ENCODE peak calls at places on chromosomes 2 and 18, in ten cellular contexts. C is HFF-Myc, Q is endodermal cell, H is astrocyte of the spinal cord, P is lower leg skin, G is AG09309, V is heart left ventricle, R is cardiac muscle cell, S is hepatocyte, L is GM06990. O is an unnamed sample.

GRCh38 chr2:185372188-185372587 is 366.4 kb upstream of the FSIP2 start:
- DNase-seq in C (no peak), Q (no peak), H (no peak), P (no peak), G (no peak), V (no peak), R (no peak), S (peak), L (no peak), O (peak)

GRCh38 chr2:229725716-229726346 is 11.5 kb upstream of the DNER start:
- DNase-seq in C (peak), Q (no peak), H (peak), P (no peak), G (peak), V (no peak), R (no peak), S (peak), L (no peak), O (peak)

GRCh38 chr2:38863061-38863695 is 12.6 kb downstream of the DHX57 start:
- DNase-seq in C (no peak), Q (no peak), H (no peak), P (no peak), G (no peak), V (no peak), R (no peak), S (no peak), L (no peak), O (no peak)

GRCh38 chr2:184372484-184372883 is 225.8 kb upstream of the ZNF804A start:
- DNase-seq in C (no peak), Q (no peak), H (no peak), P (no peak), G (no peak), V (no peak), R (no peak), S (no peak), L (no peak), O (no peak)

GRCh38 chr18:23827681-23828080 is 138.4 kb downstream of the LAMA3 start:
- DNase-seq in C (no peak), Q (no peak), H (no peak), P (no peak), G (no peak), V (no peak), R (no peak), S (no peak), L (no peak), O (no peak)

GRCh38 chr2:9187620-9188214 is 18.9 kb upstream of the ASAP2 start:
- DNase-seq in C (no peak), Q (no peak), H (no peak), P (no peak), G (no peak), V (no peak), R (no peak), S (no peak), L (no peak), O (peak)

GRCh38 chr18:3015203-3015590 is 2.3 kb upstream of the LPIN2 start:
- DNase-seq in C (peak), Q (no peak), H (peak), P (no peak), G (peak), V (no peak), R (no peak), S (peak), L (no peak), O (peak)

GRCh38 chr2:48278590-48278989 is 251.4 kb upstream of the STON1 start:
- DNase-seq in C (no peak), Q (no peak), H (no peak), P (no peak), G (no peak), V (no peak), R (no peak), S (no peak), L (no peak), O (peak)

GRCh38 chr2:239661334-239662312 is 260.8 kb upstream of the HDAC4 start:
- DNase-seq in C (no peak), Q (no peak), H (no peak), P (peak), G (no peak), V (no peak), R (no peak), S (no peak), L (no peak), O (no peak)

GRCh38 chr18:61199131-61199903 is 133.9 kb upstream of the CDH20 start:
- DNase-seq in C (no peak), Q (no peak), H (peak), P (no peak), G (no peak), V (no peak), R (no peak), S (no peak), L (no peak), O (peak)

GRCh38 chr18:24633121-24633520 is 172.7 kb downstream of the HRH4 start:
- DNase-seq in C (no peak), Q (no peak), H (peak), P (no peak), G (no peak), V (no peak), R (no peak), S (no peak), L (no peak), O (no peak)

GRCh38 chr2:68320118-68320641 is 431 bp upstream of the CNRIP1 start:
- DNase-seq in C (no peak), Q (peak), H (no peak), P (no peak), G (no peak), V (peak), R (peak), S (peak), L (no peak), O (no peak)

GRCh38 chr2:120283649-120284048 is 31.0 kb downstream of the RALB start:
- DNase-seq in C (no peak), Q (peak), H (peak), P (no peak), G (no peak), V (no peak), R (peak), S (peak), L (no peak), O (no peak)
- TF ChIP-seq CTCF in C (peak), Q (peak), H (peak), P (no peak), G (peak), V (no peak), R (peak), S (peak), L (no peak), O (peak)

GRCh38 chr18:25946540-25946939 is 143.9 kb downstream of the SS18 start:
- DNase-seq in C (no peak), Q (no peak), H (no peak), P (no peak), G (no peak), V (no peak), R (no peak), S (no peak), L (no peak), O (no peak)

GRCh38 chr18:25953111-25953510 is 137.3 kb downstream of the SS18 start:
- DNase-seq in C (no peak), Q (no peak), H (no peak), P (no peak), G (no peak), V (no peak), R (no peak), S (no peak), L (no peak), O (no peak)

GRCh38 chr18:25950321-25950720 is 140.1 kb downstream of the SS18 start:
- DNase-seq in C (no peak), Q (no peak), H (no peak), P (no peak), G (no peak), V (no peak), R (no peak), S (no peak), L (no peak), O (no peak)
- H3K4me3 ChIP-seq in C (no peak), Q (no peak), H (no peak), P (no peak), G (no peak), V (no peak), R (no peak), S (no peak), L (no peak), O (no peak)

GRCh38 chr18:57437782-57438668 is 2.9 kb downstream of the ONECUT2 start:
- DNase-seq in C (peak), Q (peak), H (no peak), P (no peak), G (peak), V (no peak), R (peak), S (peak), L (peak), O (peak)

GRCh38 chr18:57437433-57437781 is 2.2 kb downstream of the ONECUT2 start:
- DNase-seq in C (no peak), Q (peak), H (no peak), P (no peak), G (no peak), V (no peak), R (no peak), S (no peak), L (no peak), O (no peak)

GRCh38 chr18:57439985-57440330 is 4.8 kb downstream of the ONECUT2 start:
- DNase-seq in C (no peak), Q (no peak), H (no peak), P (no peak), G (no peak), V (no peak), R (no peak), S (no peak), L (no peak), O (no peak)

GRCh38 chr18:57439617-57439975 is 4.4 kb downstream of the ONECUT2 start:
- DNase-seq in C (no peak), Q (peak), H (no peak), P (no peak), G (no peak), V (no peak), R (no peak), S (no peak), L (no peak), O (no peak)

DNA sequence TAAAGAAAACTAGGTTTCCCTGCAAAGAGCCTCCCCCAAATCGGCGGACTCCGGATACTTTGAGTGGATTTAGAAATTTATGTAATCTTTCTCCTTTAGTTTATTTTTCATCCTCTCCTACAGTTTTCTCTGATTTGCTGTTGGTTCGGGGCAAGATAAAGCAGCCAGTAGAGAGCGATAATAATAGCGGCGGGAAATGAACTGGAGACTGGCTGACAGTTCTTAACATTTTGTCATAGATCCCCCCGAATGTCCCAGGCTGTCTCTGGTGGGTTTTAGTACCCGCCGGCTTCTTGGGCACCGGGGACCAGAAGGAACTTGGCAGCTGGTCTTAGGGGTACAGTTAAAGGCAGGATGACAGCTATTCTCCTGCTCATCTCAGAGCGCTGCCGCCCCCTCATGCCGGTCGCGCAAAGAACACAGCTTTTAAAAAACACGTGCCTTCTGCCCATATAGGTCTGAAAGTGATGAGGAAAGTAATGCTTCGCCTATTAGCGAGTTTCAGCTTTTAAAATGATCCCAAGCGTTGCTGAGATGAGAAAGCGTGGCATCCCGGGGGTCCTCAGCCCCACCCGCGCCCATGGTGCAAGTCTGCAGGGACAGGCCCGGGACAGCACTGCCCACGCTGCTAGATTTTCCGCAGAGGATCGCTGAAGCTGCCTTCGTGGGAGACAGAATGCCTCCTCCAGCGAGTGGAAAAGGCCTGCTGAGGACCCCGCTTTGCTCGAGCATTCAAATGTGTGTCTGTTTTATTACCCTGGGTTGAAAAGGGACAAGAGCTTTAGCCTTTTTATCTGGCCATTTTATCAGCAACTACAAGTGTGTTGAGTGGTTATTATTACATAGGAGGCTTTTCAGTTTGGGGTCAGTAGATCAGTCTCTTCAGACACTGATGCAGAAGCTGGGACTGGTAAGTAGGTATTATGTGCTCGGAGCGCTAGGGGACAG is 3.8 kb downstream of the ONECUT2 start:
- DNase-seq in C (no peak), Q (peak), H (no peak), P (no peak), G (no peak), V (no peak), R (no peak), S (no peak), L (no peak), O (no peak)
- TF ChIP-seq CTCF in C (no peak), Q (peak), H (peak), P (no peak), G (no peak), V (no peak), R (no peak), S (peak), L (no peak), O (no peak)

GRCh38 chr18:68439672-68440071 is 275.2 kb downstream of the TMX3 start:
- DNase-seq in C (no peak), Q (no peak), H (no peak), P (no peak), G (no peak), V (no peak), R (no peak), S (no peak), L (no peak), O (peak)
- H3K4me3 ChIP-seq in C (no peak), Q (no peak), H (no peak), P (no peak), G (no peak), V (no peak), R (no peak), S (no peak), L (no peak), O (no peak)

GRCh38 chr2:84905181-84906107 is at the start of gene TMSB10:
- DNase-seq in C (no peak), Q (peak), H (peak), P (peak), G (no peak), V (peak), R (peak), S (peak), L (peak), O (peak)
- TF ChIP-seq CTCF in C (no peak), Q (no peak), H (no peak), P (no peak), G (no peak), V (no peak), R (no peak), S (peak), L (peak), O (no peak)

GRCh38 chr2:152718909-152719645 is 657 bp downstream of the ARL6IP6 start:
- DNase-seq in C (peak), Q (peak), H (peak), P (no peak), G (no peak), V (peak), R (peak), S (peak), L (no peak), O (peak)

GRCh38 chr2:152717242-152718046 is at the start of gene PRPF40A:
- DNase-seq in C (peak), Q (peak), H (peak), P (peak), G (peak), V (peak), R (peak), S (peak), L (peak), O (peak)

GRCh38 chr2:152723918-152724317 is 5.5 kb downstream of the ARL6IP6 start:
- DNase-seq in C (no peak), Q (no peak), H (no peak), P (no peak), G (no peak), V (no peak), R (no peak), S (no peak), L (no peak), O (no peak)

GRCh38 chr2:152718047-152718908 is at the start of gene ARL6IP6:
- DNase-seq in C (peak), Q (peak), H (peak), P (peak), G (peak), V (peak), R (peak), S (peak), L (peak), O (peak)

DNA sequence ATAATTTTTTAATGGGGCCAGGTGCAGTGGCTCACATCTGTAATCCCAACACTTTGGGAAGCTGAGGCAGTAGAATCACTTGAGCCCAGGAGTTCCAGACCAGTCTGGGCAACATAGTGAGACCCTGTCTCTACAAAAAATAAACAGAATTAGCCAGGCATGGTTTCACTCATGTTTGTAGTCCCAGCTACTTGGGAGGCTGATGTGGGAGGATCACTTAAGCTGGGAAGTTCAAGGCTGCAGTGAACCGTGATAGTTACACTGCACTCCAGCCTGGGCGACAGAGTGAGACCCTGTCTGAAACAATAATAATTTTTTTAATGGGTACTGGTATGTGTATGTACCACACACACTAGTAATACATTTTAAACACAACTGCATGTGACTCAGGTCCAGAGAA is 2.4 kb downstream of the ARL6IP6 start:
- DNase-seq in C (no peak), Q (no peak), H (no peak), P (no peak), G (no peak), V (no peak), R (no peak), S (no peak), L (no peak), O (no peak)
- H3K4me3 ChIP-seq in C (no peak), Q (peak), H (no peak), P (no peak), G (no peak), V (no peak), R (no peak), S (no peak), L (no peak), O (no peak)

GRCh38 chr2:11829947-11830707 is 83.7 kb downstream of the LPIN1 start:
- DNase-seq in C (peak), Q (peak), H (peak), P (peak), G (peak), V (peak), R (peak), S (peak), L (peak), O (peak)
- TF ChIP-seq CTCF in C (peak), Q (peak), H (peak), P (no peak), G (peak), V (peak), R (peak), S (peak), L (peak), O (peak)

GRCh38 chr2:20150110-20150706 is 74.7 kb downstream of the SDC1 start:
- DNase-seq in C (no peak), Q (peak), H (no peak), P (peak), G (no peak), V (no peak), R (no peak), S (no peak), L (no peak), O (no peak)
- H3K4me3 ChIP-seq in C (no peak), Q (no peak), H (no peak), P (no peak), G (no peak), V (no peak), R (no peak), S (no peak), L (no peak), O (no peak)